ENCODE peak calls at places on chromosomes 3 and 15, in eight cellular contexts. One of them, this sample, is unnamed.

GRCh38 chr3:42264399-42265058 is 1.5 kb downstream of the CCK start:
- DNase-seq in NCI-H1694: no peak
- DNase-seq in T47D: no peak
- DNase-seq in foreskin fibroblast: peak; percentile 50
- DNase-seq in activated naive CD8-positive, alpha-beta T cell treated with anti-CD3 and anti-CD28 coated beads for 36 hours: peak; percentile 36
- DNase-seq in spleen: no peak
- DNase-seq in AG08396: peak; percentile 29
- DNase-seq in GM12878: no peak
- DNase-seq in this sample: no peak

GRCh38 chr3:24004171-24004938 is 59.3 kb downstream of the NR1D2 start:
- DNase-seq in GM12878: peak; percentile 26
- DNase-seq in spleen: no peak
- DNase-seq in activated naive CD8-positive, alpha-beta T cell treated with anti-CD3 and anti-CD28 coated beads for 36 hours: peak; percentile 39
- DNase-seq in T47D: no peak
- DNase-seq in NCI-H1694: no peak
- DNase-seq in AG08396: no peak
- DNase-seq in foreskin fibroblast: no peak
- DNase-seq in this sample: no peak

GRCh38 chr3:134334901-134335280 is 39.4 kb downstream of the AMOTL2 start:
- DNase-seq in AG08396: no peak
- DNase-seq in GM12878: no peak
- DNase-seq in activated naive CD8-positive, alpha-beta T cell treated with anti-CD3 and anti-CD28 coated beads for 36 hours: no peak
- DNase-seq in spleen: no peak
- DNase-seq in T47D: peak; percentile 94
- DNase-seq in NCI-H1694: no peak
- DNase-seq in foreskin fibroblast: no peak
- DNase-seq in this sample: no peak

GRCh38 chr3:132554437-132554836 is 42.6 kb upstream of the ACKR4 start:
- DNase-seq in foreskin fibroblast: peak; percentile 77
- DNase-seq in spleen: no peak
- DNase-seq in AG08396: no peak
- DNase-seq in NCI-H1694: no peak
- DNase-seq in activated naive CD8-positive, alpha-beta T cell treated with anti-CD3 and anti-CD28 coated beads for 36 hours: no peak
- DNase-seq in T47D: peak; percentile 28
- DNase-seq in GM12878: no peak
- DNase-seq in this sample: no peak

GRCh38 chr3:88231207-88231606 is 81.4 kb downstream of the C3orf38 start:
- DNase-seq in T47D: no peak
- DNase-seq in foreskin fibroblast: no peak
- DNase-seq in NCI-H1694: no peak
- DNase-seq in spleen: no peak
- DNase-seq in AG08396: no peak
- DNase-seq in GM12878: no peak
- DNase-seq in activated naive CD8-positive, alpha-beta T cell treated with anti-CD3 and anti-CD28 coated beads for 36 hours: no peak
- DNase-seq in this sample: no peak

GRCh38 chr15:68228971-68229385 is 550 bp downstream of the CLN6 start:
- DNase-seq in activated naive CD8-positive, alpha-beta T cell treated with anti-CD3 and anti-CD28 coated beads for 36 hours: no peak
- DNase-seq in AG08396: no peak
- DNase-seq in foreskin fibroblast: no peak
- DNase-seq in T47D: no peak
- DNase-seq in NCI-H1694: no peak
- DNase-seq in GM12878: no peak
- DNase-seq in spleen: no peak
- DNase-seq in this sample: no peak

GRCh38 chr15:95394186-95395067 is 936.1 kb upstream of the NR2F2 start:
- DNase-seq in spleen: no peak
- DNase-seq in GM12878: no peak
- DNase-seq in AG08396: no peak
- DNase-seq in activated naive CD8-positive, alpha-beta T cell treated with anti-CD3 and anti-CD28 coated beads for 36 hours: no peak
- DNase-seq in foreskin fibroblast: no peak
- DNase-seq in T47D: no peak
- DNase-seq in NCI-H1694: no peak
- DNase-seq in this sample: no peak

GRCh38 chr3:177195242-177195940 is 1.9 kb downstream of the TBL1XR1 start:
- DNase-seq in T47D: peak; percentile 87
- DNase-seq in foreskin fibroblast: no peak
- DNase-seq in AG08396: no peak
- DNase-seq in activated naive CD8-positive, alpha-beta T cell treated with anti-CD3 and anti-CD28 coated beads for 36 hours: no peak
- DNase-seq in NCI-H1694: no peak
- DNase-seq in GM12878: no peak
- DNase-seq in spleen: no peak
- DNase-seq in this sample: no peak

GRCh38 chr15:50653156-50653743 is 33.3 kb downstream of the TRPM7 start:
- DNase-seq in AG08396: no peak
- DNase-seq in activated naive CD8-positive, alpha-beta T cell treated with anti-CD3 and anti-CD28 coated beads for 36 hours: no peak
- DNase-seq in foreskin fibroblast: no peak
- DNase-seq in NCI-H1694: no peak
- DNase-seq in GM12878: no peak
- DNase-seq in T47D: no peak
- DNase-seq in spleen: no peak
- DNase-seq in this sample: no peak